ENCODE peak calls at places on chromosomes 13 and 19, in nine cellular contexts. One of them, this sample, is unnamed.
A peak's percentile ranks its signal among the peaks of the same experiment; 100 is the strongest.

GRCh38 chr13:44906758-44907157 is 82.5 kb downstream of the NUFIP1 start:
- DNase-seq in T-helper 17 cell: no peak
- DNase-seq in stimulated activated CD8-positive, alpha-beta memory T cell treated with anti-CD3 and anti-CD28 coated beads, Interleukin-7, amount 100 ng/mL, for 1 hour: no peak
- DNase-seq in pancreas: no peak
- DNase-seq in AG08396: peak; percentile 19
- DNase-seq in tibial nerve: no peak
- DNase-seq in NCI-H1105 treated with DMSO at 0.1 percent for 48 hours: no peak
- DNase-seq in brain pericyte: no peak
- DNase-seq in endothelial cell: no peak
- DNase-seq in this sample: no peak

GRCh38 chr13:71882120-71882519 is 15.1 kb upstream of the DACH1 start:
- DNase-seq in stimulated activated CD8-positive, alpha-beta memory T cell treated with anti-CD3 and anti-CD28 coated beads, Interleukin-7, amount 100 ng/mL, for 1 hour: no peak
- DNase-seq in NCI-H1105 treated with DMSO at 0.1 percent for 48 hours: no peak
- DNase-seq in endothelial cell: no peak
- DNase-seq in brain pericyte: no peak
- DNase-seq in AG08396: no peak
- DNase-seq in T-helper 17 cell: no peak
- DNase-seq in tibial nerve: no peak
- DNase-seq in pancreas: no peak
- DNase-seq in this sample: no peak

GRCh38 chr19:18507021-18507726 is 14.7 kb downstream of the ELL start:
- DNase-seq in T-helper 17 cell: no peak
- DNase-seq in brain pericyte: no peak
- DNase-seq in tibial nerve: no peak
- DNase-seq in stimulated activated CD8-positive, alpha-beta memory T cell treated with anti-CD3 and anti-CD28 coated beads, Interleukin-7, amount 100 ng/mL, for 1 hour: no peak
- DNase-seq in endothelial cell: no peak
- DNase-seq in AG08396: no peak
- DNase-seq in pancreas: no peak
- DNase-seq in NCI-H1105 treated with DMSO at 0.1 percent for 48 hours: no peak
- DNase-seq in this sample: no peak

GRCh38 chr19:44732235-44733014 is 16.1 kb upstream of the BCL3 start:
- DNase-seq in pancreas: no peak
- DNase-seq in endothelial cell: no peak
- DNase-seq in tibial nerve: no peak
- DNase-seq in T-helper 17 cell: no peak
- DNase-seq in brain pericyte: no peak
- DNase-seq in stimulated activated CD8-positive, alpha-beta memory T cell treated with anti-CD3 and anti-CD28 coated beads, Interleukin-7, amount 100 ng/mL, for 1 hour: no peak
- DNase-seq in NCI-H1105 treated with DMSO at 0.1 percent for 48 hours: no peak
- DNase-seq in AG08396: no peak
- DNase-seq in this sample: no peak

GRCh38 chr13:97225533-97225932 is 3.4 kb downstream of the MBNL2 start:
- DNase-seq in stimulated activated CD8-positive, alpha-beta memory T cell treated with anti-CD3 and anti-CD28 coated beads, Interleukin-7, amount 100 ng/mL, for 1 hour: no peak
- DNase-seq in NCI-H1105 treated with DMSO at 0.1 percent for 48 hours: no peak
- DNase-seq in tibial nerve: no peak
- DNase-seq in pancreas: no peak
- DNase-seq in endothelial cell: no peak
- DNase-seq in AG08396: no peak
- DNase-seq in T-helper 17 cell: no peak
- DNase-seq in brain pericyte: no peak
- DNase-seq in this sample: no peak

GRCh38 chr19:485583-486236 is 10.6 kb upstream of the MADCAM1 start:
- DNase-seq in T-helper 17 cell: no peak
- DNase-seq in tibial nerve: peak; percentile 29
- DNase-seq in pancreas: peak; percentile 74
- DNase-seq in AG08396: no peak
- DNase-seq in brain pericyte: no peak
- DNase-seq in NCI-H1105 treated with DMSO at 0.1 percent for 48 hours: peak; percentile 64
- DNase-seq in endothelial cell: no peak
- DNase-seq in stimulated activated CD8-positive, alpha-beta memory T cell treated with anti-CD3 and anti-CD28 coated beads, Interleukin-7, amount 100 ng/mL, for 1 hour: no peak
- DNase-seq in this sample: no peak

GRCh38 chr13:84651288-84651687 is 769.0 kb upstream of the SLITRK1 start:
- DNase-seq in T-helper 17 cell: no peak
- DNase-seq in stimulated activated CD8-positive, alpha-beta memory T cell treated with anti-CD3 and anti-CD28 coated beads, Interleukin-7, amount 100 ng/mL, for 1 hour: no peak
- DNase-seq in NCI-H1105 treated with DMSO at 0.1 percent for 48 hours: no peak
- DNase-seq in endothelial cell: no peak
- DNase-seq in brain pericyte: no peak
- DNase-seq in AG08396: no peak
- DNase-seq in tibial nerve: no peak
- DNase-seq in pancreas: no peak
- DNase-seq in this sample: no peak

GRCh38 chr19:28426902-28427232 is 786.1 kb downstream of the UQCRFS1 start:
- DNase-seq in AG08396: no peak
- DNase-seq in T-helper 17 cell: no peak
- DNase-seq in stimulated activated CD8-positive, alpha-beta memory T cell treated with anti-CD3 and anti-CD28 coated beads, Interleukin-7, amount 100 ng/mL, for 1 hour: no peak
- DNase-seq in tibial nerve: no peak
- DNase-seq in brain pericyte: no peak
- DNase-seq in endothelial cell: no peak
- DNase-seq in pancreas: no peak
- DNase-seq in NCI-H1105 treated with DMSO at 0.1 percent for 48 hours: no peak
- DNase-seq in this sample: no peak

GRCh38 chr13:73090116-73090811 is 31.5 kb downstream of the KLF5 start:
- DNase-seq in AG08396: peak; percentile 68
- DNase-seq in T-helper 17 cell: no peak
- DNase-seq in pancreas: no peak
- DNase-seq in NCI-H1105 treated with DMSO at 0.1 percent for 48 hours: no peak
- DNase-seq in stimulated activated CD8-positive, alpha-beta memory T cell treated with anti-CD3 and anti-CD28 coated beads, Interleukin-7, amount 100 ng/mL, for 1 hour: no peak
- DNase-seq in brain pericyte: no peak
- DNase-seq in tibial nerve: no peak
- DNase-seq in endothelial cell: no peak
- DNase-seq in this sample: no peak

GRCh38 chr13:95931300-95932025 is 121.7 kb downstream of the UGGT2 start:
- DNase-seq in T-helper 17 cell: no peak
- DNase-seq in pancreas: peak; percentile 50
- DNase-seq in brain pericyte: no peak
- DNase-seq in tibial nerve: no peak
- DNase-seq in endothelial cell: no peak
- DNase-seq in NCI-H1105 treated with DMSO at 0.1 percent for 48 hours: no peak
- DNase-seq in AG08396: no peak
- DNase-seq in stimulated activated CD8-positive, alpha-beta memory T cell treated with anti-CD3 and anti-CD28 coated beads, Interleukin-7, amount 100 ng/mL, for 1 hour: no peak
- DNase-seq in this sample: no peak

GRCh38 chr13:36912983-36913382 is 7.1 kb downstream of the SMAD9 start:
- DNase-seq in pancreas: no peak
- DNase-seq in brain pericyte: no peak
- DNase-seq in NCI-H1105 treated with DMSO at 0.1 percent for 48 hours: no peak
- DNase-seq in T-helper 17 cell: no peak
- DNase-seq in stimulated activated CD8-positive, alpha-beta memory T cell treated with anti-CD3 and anti-CD28 coated beads, Interleukin-7, amount 100 ng/mL, for 1 hour: no peak
- DNase-seq in endothelial cell: no peak
- DNase-seq in AG08396: no peak
- DNase-seq in tibial nerve: no peak
- DNase-seq in this sample: no peak

GRCh38 chr13:42733046-42733445 is 48.3 kb upstream of the FAM216B start:
- DNase-seq in tibial nerve: no peak
- DNase-seq in brain pericyte: no peak
- DNase-seq in NCI-H1105 treated with DMSO at 0.1 percent for 48 hours: no peak
- DNase-seq in stimulated activated CD8-positive, alpha-beta memory T cell treated with anti-CD3 and anti-CD28 coated beads, Interleukin-7, amount 100 ng/mL, for 1 hour: no peak
- DNase-seq in AG08396: no peak
- DNase-seq in endothelial cell: no peak
- DNase-seq in T-helper 17 cell: no peak
- DNase-seq in pancreas: no peak
- DNase-seq in this sample: no peak

GRCh38 chr19:55131421-55131820 is 14.0 kb upstream of the PPP1R12C start:
- DNase-seq in stimulated activated CD8-positive, alpha-beta memory T cell treated with anti-CD3 and anti-CD28 coated beads, Interleukin-7, amount 100 ng/mL, for 1 hour: no peak
- DNase-seq in tibial nerve: no peak
- DNase-seq in NCI-H1105 treated with DMSO at 0.1 percent for 48 hours: no peak
- DNase-seq in AG08396: no peak
- DNase-seq in endothelial cell: no peak
- DNase-seq in pancreas: no peak
- DNase-seq in T-helper 17 cell: no peak
- DNase-seq in brain pericyte: no peak
- DNase-seq in this sample: no peak

GRCh38 chr13:29875646-29876045 is 25.2 kb upstream of the UBL3 start:
- DNase-seq in pancreas: no peak
- DNase-seq in tibial nerve: no peak
- DNase-seq in NCI-H1105 treated with DMSO at 0.1 percent for 48 hours: no peak
- DNase-seq in brain pericyte: no peak
- DNase-seq in endothelial cell: no peak
- DNase-seq in stimulated activated CD8-positive, alpha-beta memory T cell treated with anti-CD3 and anti-CD28 coated beads, Interleukin-7, amount 100 ng/mL, for 1 hour: no peak
- DNase-seq in AG08396: no peak
- DNase-seq in T-helper 17 cell: no peak
- DNase-seq in this sample: no peak

GRCh38 chr13:23621316-23621645 is 51.1 kb downstream of the TNFRSF19 start:
- DNase-seq in NCI-H1105 treated with DMSO at 0.1 percent for 48 hours: no peak
- DNase-seq in pancreas: no peak
- DNase-seq in tibial nerve: no peak
- DNase-seq in brain pericyte: no peak
- DNase-seq in stimulated activated CD8-positive, alpha-beta memory T cell treated with anti-CD3 and anti-CD28 coated beads, Interleukin-7, amount 100 ng/mL, for 1 hour: no peak
- DNase-seq in AG08396: peak; percentile 71
- DNase-seq in endothelial cell: no peak
- DNase-seq in T-helper 17 cell: no peak
- DNase-seq in this sample: no peak

GRCh38 chr19:1942078-1942933 is 1.3 kb downstream of the CSNK1G2 start:
- DNase-seq in stimulated activated CD8-positive, alpha-beta memory T cell treated with anti-CD3 and anti-CD28 coated beads, Interleukin-7, amount 100 ng/mL, for 1 hour: peak; percentile 53
- DNase-seq in brain pericyte: no peak
- DNase-seq in AG08396: peak; percentile 81
- DNase-seq in NCI-H1105 treated with DMSO at 0.1 percent for 48 hours: peak; percentile 43
- DNase-seq in tibial nerve: peak; percentile 60
- DNase-seq in pancreas: peak; percentile 89
- DNase-seq in endothelial cell: peak; percentile 86
- DNase-seq in T-helper 17 cell: peak; percentile 74
- DNase-seq in this sample: peak; percentile 81

GRCh38 chr19:2337329-2337707 is 8.8 kb downstream of the SPPL2B start:
- DNase-seq in brain pericyte: no peak
- DNase-seq in tibial nerve: peak; percentile 35
- DNase-seq in stimulated activated CD8-positive, alpha-beta memory T cell treated with anti-CD3 and anti-CD28 coated beads, Interleukin-7, amount 100 ng/mL, for 1 hour: no peak
- DNase-seq in AG08396: no peak
- DNase-seq in pancreas: peak; percentile 87
- DNase-seq in NCI-H1105 treated with DMSO at 0.1 percent for 48 hours: no peak
- DNase-seq in endothelial cell: no peak
- DNase-seq in T-helper 17 cell: no peak
- DNase-seq in this sample: no peak

GRCh38 chr19:6533000-6533328 is 2.1 kb downstream of the TNFSF9 start:
- DNase-seq in pancreas: no peak
- DNase-seq in tibial nerve: no peak
- DNase-seq in stimulated activated CD8-positive, alpha-beta memory T cell treated with anti-CD3 and anti-CD28 coated beads, Interleukin-7, amount 100 ng/mL, for 1 hour: no peak
- DNase-seq in endothelial cell: no peak
- DNase-seq in AG08396: no peak
- DNase-seq in T-helper 17 cell: no peak
- DNase-seq in brain pericyte: no peak
- DNase-seq in NCI-H1105 treated with DMSO at 0.1 percent for 48 hours: no peak
- DNase-seq in this sample: no peak